ENCODE peak calls at places on chromosome 3, in seven cellular contexts. N, T, E, F, K, Y and I are unnamed samples.

GRCh38 chr3:128282392-128283196 is 129.3 kb downstream of the EEFSEC start:
- DNase-seq in N (no peak), T (no peak), E (peak; percentile 59), F (no peak), K (no peak), Y (no peak), I (no peak)

GRCh38 chr3:183226333-183226732 is 26.7 kb upstream of the B3GNT5 start:
- DNase-seq in N (no peak), T (no peak), E (no peak), F (no peak), K (no peak), Y (no peak), I (no peak)

GRCh38 chr3:73933585-73933984 is 308.8 kb upstream of the PDZRN3 start:
- DNase-seq in N (no peak), T (no peak), E (no peak), F (no peak), K (no peak), Y (no peak), I (no peak)

GRCh38 chr3:150469931-150470740 is 62.0 kb downstream of the TSC22D2 start:
- DNase-seq in N (peak; percentile 79), T (no peak), E (peak; percentile 76), F (no peak), K (no peak), Y (no peak), I (no peak)

GRCh38 chr3:46700772-46701171 is 420 bp upstream of the TMIE start:
- DNase-seq in N (no peak), T (no peak), E (no peak), F (no peak), K (no peak), Y (no peak), I (no peak)

GRCh38 chr3:126555795-126556636 is 2.7 kb downstream of the C3orf22 start:
- DNase-seq in N (no peak), T (no peak), E (no peak), F (no peak), K (peak; percentile 6), Y (no peak), I (peak; percentile 36)

GRCh38 chr3:16140116-16140893 is 34.2 kb upstream of the GALNT15 start:
- DNase-seq in N (peak; percentile 73), T (no peak), E (peak; percentile 76), F (no peak), K (no peak), Y (no peak), I (no peak)

GRCh38 chr3:87167634-87168456 is 59.3 kb upstream of the CHMP2B start:
- DNase-seq in N (peak; percentile 30), T (no peak), E (peak; percentile 81), F (no peak), K (no peak), Y (no peak), I (no peak)

GRCh38 chr3:157081681-157082210 is 78.2 kb downstream of the CCNL1 start:
- DNase-seq in N (peak; percentile 86), T (peak; percentile 74), E (peak; percentile 97), F (peak; percentile 82), K (peak; percentile 98), Y (peak; percentile 73), I (peak; percentile 95)

GRCh38 chr3:115401891-115402501 is 221.3 kb upstream of the GAP43 start:
- DNase-seq in N (no peak), T (no peak), E (peak; percentile 80), F (no peak), K (no peak), Y (no peak), I (no peak)

GRCh38 chr3:86830566-86830965 is 160.4 kb downstream of the VGLL3 start:
- DNase-seq in N (peak; percentile 33), T (no peak), E (no peak), F (no peak), K (no peak), Y (no peak), I (no peak)

GRCh38 chr3:64445318-64446300 is 220.3 kb upstream of the PRICKLE2 start:
- DNase-seq in N (no peak), T (no peak), E (peak; percentile 59), F (no peak), K (peak; percentile 55), Y (no peak), I (no peak)

GRCh38 chr3:47601310-47601709 is 22.6 kb upstream of the CSPG5 start:
- DNase-seq in N (no peak), T (no peak), E (no peak), F (no peak), K (no peak), Y (no peak), I (no peak)

GRCh38 chr3:133862161-133862560 is 33.5 kb downstream of the RAB6B start:
- DNase-seq in N (no peak), T (no peak), E (no peak), F (no peak), K (no peak), Y (no peak), I (no peak)

GRCh38 chr3:54510506-54510905 is 388.2 kb downstream of the CACNA2D3 start:
- DNase-seq in N (no peak), T (no peak), E (no peak), F (no peak), K (no peak), Y (no peak), I (no peak)

GRCh38 chr3:175224051-175224450 is 364.9 kb downstream of the NAALADL2 start:
- DNase-seq in N (no peak), T (no peak), E (no peak), F (no peak), K (no peak), Y (no peak), I (no peak)

GRCh38 chr3:83193526-83193925 is 1432.1 kb upstream of the GBE1 start:
- DNase-seq in N (no peak), T (no peak), E (peak; percentile 4), F (no peak), K (no peak), Y (no peak), I (no peak)

GRCh38 chr3:122233109-122233952 is 49.9 kb downstream of the CASR start:
- DNase-seq in N (no peak), T (no peak), E (no peak), F (no peak), K (no peak), Y (no peak), I (no peak)

GRCh38 chr3:155428558-155428957 is 135.1 kb upstream of the STRIT1 start:
- DNase-seq in N (no peak), T (no peak), E (peak; percentile 82), F (no peak), K (no peak), Y (no peak), I (no peak)

GRCh38 chr3:128226186-128226725 is 73.0 kb downstream of the EEFSEC start:
- DNase-seq in N (no peak), T (no peak), E (peak; percentile 78), F (no peak), K (no peak), Y (no peak), I (no peak)

GRCh38 chr3:12436514-12437222 is 47.6 kb upstream of the TSEN2 start:
- DNase-seq in N (no peak), T (no peak), E (peak; percentile 88), F (no peak), K (no peak), Y (no peak), I (no peak)

GRCh38 chr3:165133188-165133899 is 55.0 kb upstream of the SI start:
- DNase-seq in N (no peak), T (no peak), E (no peak), F (no peak), K (no peak), Y (no peak), I (no peak)

GRCh38 chr3:25910997-25911396 is 121.1 kb downstream of the OXSM start:
- DNase-seq in N (no peak), T (peak; percentile 22), E (no peak), F (no peak), K (no peak), Y (peak; percentile 11), I (peak; percentile 73)

GRCh38 chr3:126546013-126546412 is 12.7 kb downstream of the C3orf22 start:
- DNase-seq in N (no peak), T (no peak), E (no peak), F (no peak), K (peak; percentile 5), Y (no peak), I (peak; percentile 57)

GRCh38 chr3:112561085-112561692 is 573 bp downstream of the ATG3 start:
- DNase-seq in N (peak; percentile 76), T (peak; percentile 26), E (peak; percentile 90), F (peak; percentile 26), K (peak; percentile 29), Y (peak; percentile 66), I (peak; percentile 86)

GRCh38 chr3:32797776-32798175 is 20.0 kb upstream of the TRIM71 start:
- DNase-seq in N (no peak), T (no peak), E (no peak), F (no peak), K (no peak), Y (no peak), I (no peak)

GRCh38 chr3:66270726-66271125 is 49.9 kb downstream of the SLC25A26 start:
- DNase-seq in N (no peak), T (no peak), E (no peak), F (no peak), K (no peak), Y (no peak), I (no peak)

GRCh38 chr3:53252105-53252946 is 3.5 kb downstream of the TKT start:
- DNase-seq in N (no peak), T (no peak), E (no peak), F (no peak), K (no peak), Y (no peak), I (no peak)

GRCh38 chr3:62653806-62654205 is 221.4 kb downstream of the CADPS start:
- DNase-seq in N (no peak), T (no peak), E (no peak), F (no peak), K (no peak), Y (no peak), I (no peak)

GRCh38 chr3:150544040-150544439 is 2.3 kb downstream of the SERP1 start:
- DNase-seq in N (peak; percentile 53), T (no peak), E (peak; percentile 71), F (no peak), K (no peak), Y (no peak), I (no peak)

GRCh38 chr3:63625161-63625560 is 27.3 kb upstream of the SNTN start:
- DNase-seq in N (peak; percentile 75), T (no peak), E (peak; percentile 90), F (no peak), K (no peak), Y (no peak), I (no peak)

GRCh38 chr3:44476181-44476599 is 1.3 kb downstream of the ZNF445 start:
- DNase-seq in N (no peak), T (no peak), E (peak; percentile 43), F (no peak), K (no peak), Y (no peak), I (no peak)

GRCh38 chr3:177150970-177151627 is 46.2 kb downstream of the TBL1XR1 start:
- DNase-seq in N (peak; percentile 79), T (no peak), E (peak; percentile 79), F (no peak), K (no peak), Y (no peak), I (no peak)

GRCh38 chr3:46239301-46239938 is 2.8 kb upstream of the CCR3 start:
- DNase-seq in N (no peak), T (no peak), E (no peak), F (no peak), K (no peak), Y (no peak), I (no peak)

GRCh38 chr3:177813322-177813721 is 616.0 kb upstream of the TBL1XR1 start:
- DNase-seq in N (no peak), T (no peak), E (no peak), F (no peak), K (no peak), Y (no peak), I (no peak)

GRCh38 chr3:39601241-39601640 is 133.8 kb downstream of the MOBP start:
- DNase-seq in N (no peak), T (no peak), E (no peak), F (no peak), K (no peak), Y (no peak), I (no peak)

GRCh38 chr3:96700322-96701315 is 113.8 kb upstream of the EPHA6 start:
- DNase-seq in N (no peak), T (no peak), E (no peak), F (no peak), K (no peak), Y (no peak), I (no peak)

GRCh38 chr3:67524046-67524445 is 130.4 kb downstream of the SUCLG2 start:
- DNase-seq in N (no peak), T (no peak), E (peak; percentile 3), F (no peak), K (no peak), Y (no peak), I (no peak)